ENCODE peak calls at places on chromosome 17, in seven cellular contexts. One of them, this sample, is unnamed.

GRCh38 chr17:30091771-30092170 is 24.8 kb upstream of the NSRP1 start:
- DNase-seq in MM.1S: no peak
- DNase-seq in GM23338: no peak
- DNase-seq in AG10803: peak; percentile 89
- DNase-seq in choroid plexus epithelial cell: peak; percentile 41
- DNase-seq in prostate gland: no peak
- DNase-seq in AG04450: no peak
- DNase-seq in this sample: peak; percentile 91

GRCh38 chr17:5826384-5826783 is 242.1 kb upstream of the NLRP1 start:
- DNase-seq in prostate gland: no peak
- DNase-seq in choroid plexus epithelial cell: no peak
- DNase-seq in AG10803: no peak
- DNase-seq in AG04450: no peak
- DNase-seq in MM.1S: no peak
- DNase-seq in GM23338: no peak
- DNase-seq in this sample: peak; percentile 61

GRCh38 chr17:75315541-75316243 is 26.5 kb upstream of the SLC25A19 start:
- DNase-seq in AG10803: peak; percentile 43
- DNase-seq in MM.1S: no peak
- DNase-seq in choroid plexus epithelial cell: peak; percentile 15
- DNase-seq in prostate gland: no peak
- DNase-seq in AG04450: no peak
- DNase-seq in GM23338: no peak
- DNase-seq in this sample: peak; percentile 44

GRCh38 chr17:78960945-78961344 is 18.8 kb downstream of the LGALS3BP start:
- DNase-seq in AG04450: no peak
- DNase-seq in MM.1S: no peak
- DNase-seq in AG10803: peak; percentile 89
- DNase-seq in choroid plexus epithelial cell: peak; percentile 52
- DNase-seq in prostate gland: no peak
- DNase-seq in GM23338: no peak
- DNase-seq in this sample: peak; percentile 57

GRCh38 chr17:82664701-82665182 is 16.5 kb upstream of the WDR45B start:
- DNase-seq in AG10803: no peak
- DNase-seq in choroid plexus epithelial cell: no peak
- DNase-seq in MM.1S: no peak
- DNase-seq in GM23338: no peak
- DNase-seq in AG04450: no peak
- DNase-seq in prostate gland: no peak
- DNase-seq in this sample: no peak

GRCh38 chr17:34997355-34997862 is 17.1 kb downstream of the LIG3 start:
- DNase-seq in MM.1S: no peak
- DNase-seq in AG04450: peak; percentile 72
- DNase-seq in AG10803: peak; percentile 60
- DNase-seq in GM23338: no peak
- DNase-seq in prostate gland: peak; percentile 94
- DNase-seq in choroid plexus epithelial cell: peak; percentile 97
- DNase-seq in this sample: peak; percentile 80

GRCh38 chr17:43779145-43780125 is 658 bp upstream of the DUSP3 start:
- DNase-seq in GM23338: peak; percentile 69
- DNase-seq in MM.1S: no peak
- DNase-seq in choroid plexus epithelial cell: no peak
- DNase-seq in prostate gland: no peak
- DNase-seq in AG10803: no peak
- DNase-seq in AG04450: no peak
- DNase-seq in this sample: no peak

GRCh38 chr17:11551442-11551841 is 46.8 kb upstream of the DNAH9 start:
- DNase-seq in AG10803: no peak
- DNase-seq in MM.1S: no peak
- DNase-seq in choroid plexus epithelial cell: no peak
- DNase-seq in prostate gland: no peak
- DNase-seq in GM23338: no peak
- DNase-seq in AG04450: no peak
- DNase-seq in this sample: no peak

GRCh38 chr17:8470447-8471047 is 34.9 kb downstream of the NDEL1 start:
- DNase-seq in GM23338: no peak
- DNase-seq in AG10803: no peak
- DNase-seq in prostate gland: peak; percentile 79
- DNase-seq in AG04450: no peak
- DNase-seq in choroid plexus epithelial cell: no peak
- DNase-seq in MM.1S: no peak
- DNase-seq in this sample: no peak

GRCh38 chr17:54992797-54993639 is 24.5 kb downstream of the STXBP4 start:
- DNase-seq in GM23338: peak; percentile 86
- DNase-seq in prostate gland: peak; percentile 23
- DNase-seq in choroid plexus epithelial cell: peak; percentile 76
- DNase-seq in AG04450: no peak
- DNase-seq in MM.1S: peak; percentile 64
- DNase-seq in AG10803: peak; percentile 57
- DNase-seq in this sample: peak; percentile 68

GRCh38 chr17:8173056-8173870 is 2.9 kb downstream of the TMEM107 start:
- DNase-seq in AG10803: peak; percentile 95
- DNase-seq in choroid plexus epithelial cell: peak; percentile 99
- DNase-seq in GM23338: peak; percentile 97
- DNase-seq in MM.1S: peak; percentile 97
- DNase-seq in AG04450: peak; percentile 96
- DNase-seq in prostate gland: peak; percentile 88
- DNase-seq in this sample: peak; percentile 91

GRCh38 chr17:75404739-75405364 is 626 bp downstream of the GRB2 start:
- DNase-seq in GM23338: peak; percentile 57
- DNase-seq in AG04450: no peak
- DNase-seq in AG10803: peak; percentile 21
- DNase-seq in MM.1S: peak; percentile 55
- DNase-seq in prostate gland: no peak
- DNase-seq in choroid plexus epithelial cell: peak; percentile 47
- DNase-seq in this sample: peak; percentile 58

GRCh38 chr17:30237296-30238002 is 2.0 kb upstream of the SLC6A4 start:
- DNase-seq in prostate gland: no peak
- DNase-seq in MM.1S: no peak
- DNase-seq in AG04450: no peak
- DNase-seq in choroid plexus epithelial cell: no peak
- DNase-seq in AG10803: no peak
- DNase-seq in GM23338: peak; percentile 47
- DNase-seq in this sample: no peak

GRCh38 chr17:7632492-7632894 is 2.6 kb downstream of the SHBG start:
- DNase-seq in choroid plexus epithelial cell: peak; percentile 75
- DNase-seq in GM23338: peak; percentile 86
- DNase-seq in AG10803: peak; percentile 61
- DNase-seq in AG04450: no peak
- DNase-seq in prostate gland: no peak
- DNase-seq in MM.1S: peak; percentile 72
- DNase-seq in this sample: peak; percentile 77

GRCh38 chr17:77444653-77445029 is 303.9 kb downstream of the SEC14L1 start:
- DNase-seq in AG04450: no peak
- DNase-seq in GM23338: no peak
- DNase-seq in choroid plexus epithelial cell: no peak
- DNase-seq in MM.1S: no peak
- DNase-seq in AG10803: peak; percentile 71
- DNase-seq in prostate gland: no peak
- DNase-seq in this sample: peak; percentile 89

GRCh38 chr17:45038771-45039634 is 12.4 kb downstream of the DCAKD start:
- DNase-seq in AG04450: no peak
- DNase-seq in choroid plexus epithelial cell: peak; percentile 44
- DNase-seq in GM23338: no peak
- DNase-seq in prostate gland: peak; percentile 91
- DNase-seq in AG10803: no peak
- DNase-seq in MM.1S: no peak
- DNase-seq in this sample: no peak
- H3K4me3 ChIP-seq in AG04450: no peak overlapping the region
- H3K4me3 ChIP-seq in choroid plexus epithelial cell: no peak overlapping the region
- H3K4me3 ChIP-seq in GM23338: no peak overlapping the region
- H3K4me3 ChIP-seq in prostate gland: no peak overlapping the region
- H3K4me3 ChIP-seq in AG10803: no peak overlapping the region
- H3K4me3 ChIP-seq in MM.1S: no peak overlapping the region
- H3K4me3 ChIP-seq in this sample: no peak overlapping the region

DNA sequence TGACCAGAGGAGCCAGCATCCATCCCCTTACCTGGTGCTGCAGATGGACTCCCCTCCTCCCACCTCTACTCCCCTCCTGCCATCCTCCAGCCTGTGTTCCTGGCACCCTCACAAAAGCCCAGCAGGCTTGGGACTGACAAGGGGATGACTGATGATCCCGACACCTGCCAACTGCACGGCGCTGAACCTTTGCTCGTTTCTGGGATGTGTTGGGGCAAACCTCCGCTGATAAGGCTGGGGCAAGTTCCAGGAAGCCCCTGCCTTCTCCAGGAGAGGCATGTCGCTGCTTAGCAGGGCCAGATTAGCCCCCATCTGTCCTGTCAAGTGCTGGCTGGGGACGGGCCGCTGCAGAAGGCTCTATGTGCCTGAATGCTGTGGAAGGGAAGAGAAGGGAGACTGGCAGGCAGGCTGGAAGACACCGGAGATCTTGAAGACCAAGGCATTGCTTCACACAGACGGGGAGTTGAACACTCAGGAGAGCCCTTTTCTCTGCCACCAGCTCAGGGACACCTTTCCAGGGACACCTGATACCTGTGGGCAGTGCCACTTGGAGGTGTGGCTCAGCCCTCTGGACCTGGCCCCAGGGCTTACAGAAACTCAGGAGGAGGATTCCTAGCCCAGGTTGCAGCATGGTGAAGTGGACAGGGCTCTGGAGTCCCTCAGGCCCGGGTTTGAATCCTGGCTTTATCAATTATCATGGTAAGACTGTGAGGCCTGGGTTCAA is 973 bp upstream of the KRT15 start:
- DNase-seq in MM.1S: no peak
- DNase-seq in GM23338: no peak
- DNase-seq in AG04450: no peak
- DNase-seq in choroid plexus epithelial cell: no peak
- DNase-seq in AG10803: no peak
- DNase-seq in prostate gland: peak; percentile 73
- DNase-seq in this sample: no peak
- H3K4me3 ChIP-seq in MM.1S: no peak overlapping the region
- H3K4me3 ChIP-seq in GM23338: no peak overlapping the region
- H3K4me3 ChIP-seq in AG04450: no peak overlapping the region
- H3K4me3 ChIP-seq in choroid plexus epithelial cell: no peak overlapping the region
- H3K4me3 ChIP-seq in AG10803: no peak overlapping the region
- H3K4me3 ChIP-seq in prostate gland: no peak overlapping the region
- H3K4me3 ChIP-seq in this sample: no peak overlapping the region

GRCh38 chr17:39183766-39184165 is 13.7 kb downstream of the CACNB1 start:
- DNase-seq in AG10803: no peak
- DNase-seq in prostate gland: no peak
- DNase-seq in GM23338: no peak
- DNase-seq in choroid plexus epithelial cell: no peak
- DNase-seq in MM.1S: no peak
- DNase-seq in AG04450: no peak
- DNase-seq in this sample: no peak
- H3K4me3 ChIP-seq in AG10803: no peak overlapping the region
- H3K4me3 ChIP-seq in prostate gland: no peak overlapping the region
- H3K4me3 ChIP-seq in GM23338: no peak overlapping the region
- H3K4me3 ChIP-seq in choroid plexus epithelial cell: no peak overlapping the region
- H3K4me3 ChIP-seq in MM.1S: no peak overlapping the region
- H3K4me3 ChIP-seq in AG04450: no peak overlapping the region
- H3K4me3 ChIP-seq in this sample: no peak overlapping the region

DNA sequence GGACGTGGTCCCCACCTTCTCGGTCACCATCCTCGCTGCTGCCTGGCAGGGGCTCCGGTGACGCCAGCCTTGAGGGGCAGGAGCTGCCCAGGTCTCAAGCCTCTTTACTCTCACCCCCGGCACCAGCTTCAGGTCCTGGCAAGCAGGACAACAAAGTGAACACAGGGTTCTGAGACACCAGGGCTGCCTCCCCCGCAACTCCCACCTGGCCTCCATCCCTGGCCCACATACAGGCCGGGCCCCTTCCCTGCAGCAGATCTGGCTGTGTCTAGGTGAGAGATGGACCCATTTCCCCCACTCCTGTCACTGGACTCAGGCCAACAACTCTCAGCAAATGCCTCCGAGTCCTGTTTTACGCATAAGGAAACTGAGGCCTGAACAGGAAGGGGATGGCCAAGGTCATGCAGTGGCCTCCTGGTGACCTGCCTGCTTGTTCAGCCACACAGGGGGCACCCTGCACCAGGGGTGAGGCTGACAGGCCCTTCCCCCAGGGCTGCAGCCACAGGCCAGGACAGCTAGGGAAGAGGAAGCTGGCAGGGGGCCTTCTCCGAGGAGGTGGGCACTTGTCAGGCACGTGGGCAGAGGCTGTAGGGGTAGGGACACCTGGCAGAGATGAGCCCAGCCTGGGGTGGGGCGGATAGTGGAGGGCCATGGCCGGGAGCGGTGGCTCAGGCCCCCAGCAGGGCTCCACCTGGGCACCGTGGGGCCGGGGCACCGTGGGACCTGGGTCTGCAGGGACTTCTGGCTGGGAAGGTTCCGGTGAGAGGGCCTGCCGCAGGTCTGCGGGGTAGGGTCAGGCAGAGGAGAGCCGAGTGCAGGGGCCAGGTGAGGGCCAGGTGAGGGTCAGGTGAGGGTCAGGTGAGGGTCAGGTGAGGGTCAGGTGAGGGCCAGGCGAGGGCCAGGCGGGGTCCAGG is 46.7 kb upstream of the PVALEF start:
- DNase-seq in AG04450: no peak
- DNase-seq in MM.1S: no peak
- DNase-seq in GM23338: no peak
- DNase-seq in prostate gland: no peak
- DNase-seq in AG10803: no peak
- DNase-seq in choroid plexus epithelial cell: no peak
- DNase-seq in this sample: no peak
- H3K4me3 ChIP-seq in AG04450: peak overlapping the region; percentile 68
- H3K4me3 ChIP-seq in MM.1S: no peak overlapping the region
- H3K4me3 ChIP-seq in GM23338: peak overlapping the region; percentile 58
- H3K4me3 ChIP-seq in prostate gland: no peak overlapping the region
- H3K4me3 ChIP-seq in AG10803: peak overlapping the region; percentile 47
- H3K4me3 ChIP-seq in choroid plexus epithelial cell: peak overlapping the region; percentile 52
- H3K4me3 ChIP-seq in this sample: peak overlapping the region; percentile 48

DNA sequence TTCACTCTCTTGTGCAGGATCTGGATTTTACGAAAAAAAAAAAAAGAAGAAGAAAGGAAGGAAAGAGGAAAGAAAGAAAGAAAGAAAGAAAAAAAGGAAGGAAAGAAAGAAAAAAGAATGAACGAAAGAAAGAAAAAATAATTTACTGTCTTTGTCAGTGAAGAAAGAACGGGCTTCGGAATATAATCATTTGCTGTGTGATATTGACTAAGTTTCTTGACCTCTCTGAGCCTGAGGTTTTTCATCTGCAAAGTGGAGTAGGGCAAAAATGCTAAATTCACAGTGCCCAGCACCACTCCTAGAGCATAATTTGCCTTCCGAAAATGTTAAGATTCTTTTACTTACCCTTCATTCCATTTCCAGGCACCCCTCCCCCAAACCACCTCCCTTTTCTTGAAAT is 333 bp upstream of the CCR10 start:
- DNase-seq in GM23338: no peak
- DNase-seq in MM.1S: no peak
- DNase-seq in choroid plexus epithelial cell: no peak
- DNase-seq in AG10803: no peak
- DNase-seq in AG04450: no peak
- DNase-seq in prostate gland: no peak
- DNase-seq in this sample: no peak
- H3K4me3 ChIP-seq in GM23338: peak overlapping the region; percentile 67
- H3K4me3 ChIP-seq in MM.1S: peak overlapping the region; percentile 95
- H3K4me3 ChIP-seq in choroid plexus epithelial cell: peak overlapping the region; percentile 68
- H3K4me3 ChIP-seq in AG10803: peak overlapping the region; percentile 73
- H3K4me3 ChIP-seq in AG04450: peak overlapping the region; percentile 78
- H3K4me3 ChIP-seq in prostate gland: peak overlapping the region; percentile 29
- H3K4me3 ChIP-seq in this sample: peak overlapping the region; percentile 82

GRCh38 chr17:69547230-69547629 is 132.7 kb downstream of the MAP2K6 start:
- DNase-seq in choroid plexus epithelial cell: no peak
- DNase-seq in AG10803: no peak
- DNase-seq in AG04450: no peak
- DNase-seq in GM23338: no peak
- DNase-seq in prostate gland: no peak
- DNase-seq in MM.1S: no peak
- DNase-seq in this sample: no peak
- H3K4me3 ChIP-seq in choroid plexus epithelial cell: no peak overlapping the region
- H3K4me3 ChIP-seq in AG10803: no peak overlapping the region
- H3K4me3 ChIP-seq in AG04450: no peak overlapping the region
- H3K4me3 ChIP-seq in GM23338: no peak overlapping the region
- H3K4me3 ChIP-seq in prostate gland: no peak overlapping the region
- H3K4me3 ChIP-seq in MM.1S: no peak overlapping the region
- H3K4me3 ChIP-seq in this sample: no peak overlapping the region

This sample was measured in foreskin fibroblast.